ENCODE peak calls at places on chromosomes 2 and 18, in six cellular contexts. V is neural progenitor cell; K is GM10248; C is stimulated activated CD4-positive, alpha-beta T cell treated with anti-CD3 and anti-CD28 coated beads, Interleukin-15, amount 100 ng/mL, for 24 hours; E is RCC 7860; W is A673. N is an unnamed sample.
A peak's percentile ranks its signal among the peaks of the same experiment; 100 is the strongest.

GRCh38 chr2:24222946-24223345 is 48.1 kb downstream of the FAM228A start:
- DNase-seq in C (no peak), E (no peak), W (no peak), V (no peak), K (no peak), N (no peak)

GRCh38 chr2:19114754-19115231 is 243.6 kb downstream of the OSR1 start:
- DNase-seq in E (no peak), K (no peak), C (no peak), W (no peak), V (no peak), N (no peak)

GRCh38 chr2:26989156-26989555 is 18.7 kb downstream of the MAPRE3 start:
- DNase-seq in K (no peak), V (no peak), C (no peak), E (peak; percentile 60), W (no peak), N (no peak)

GRCh38 chr2:88074854-88075292 is 7.2 kb downstream of the SMYD1 start:
- DNase-seq in C (no peak), K (no peak), E (peak; percentile 47), W (peak; percentile 44), V (no peak), N (no peak)

GRCh38 chr2:122203523-122203922 is 448.1 kb downstream of the TSN start:
- DNase-seq in W (peak; percentile 98), C (no peak), E (no peak), K (no peak), V (peak; percentile 32), N (no peak)

GRCh38 chr2:159797468-159798375 is at the start of gene CD302:
- DNase-seq in E (no peak), W (peak; percentile 38), K (peak; percentile 78), C (peak; percentile 66), V (peak; percentile 77), N (peak; percentile 18)

GRCh38 chr2:74041182-74041581 is 56.5 kb downstream of the TET3 start:
- DNase-seq in C (no peak), W (no peak), E (no peak), V (no peak), K (no peak), N (no peak)

GRCh38 chr18:74506405-74507119 is 10.4 kb downstream of the CNDP2 start:
- DNase-seq in W (no peak), V (no peak), K (no peak), C (no peak), E (no peak), N (no peak)

GRCh38 chr2:235088608-235089020 is 136.8 kb downstream of the SH3BP4 start:
- DNase-seq in V (no peak), E (no peak), C (no peak), W (no peak), K (no peak), N (no peak)

GRCh38 chr18:36419913-36420531 is 122.5 kb downstream of the FHOD3 start:
- DNase-seq in V (no peak), W (no peak), K (no peak), E (peak; percentile 80), C (peak; percentile 10), N (peak; percentile 70)

GRCh38 chr2:228681426-228681825 is 499.9 kb upstream of the SPHKAP start:
- DNase-seq in E (peak; percentile 26), C (no peak), V (peak; percentile 50), K (no peak), W (peak; percentile 71), N (no peak)

GRCh38 chr2:158583923-158584322 is 127.2 kb downstream of the PKP4 start:
- DNase-seq in C (no peak), V (no peak), E (no peak), W (no peak), K (no peak), N (no peak)

N was measured in NCI-H510A.